ENCODE peak calls at places on chromosomes 16 and 17, in seven cellular contexts. V is SW480, S is AML-193, X is neuronal stem cell, L is H54, E is HTR-8/SVneo, A is ureter. N is an unnamed sample.

GRCh38 chr16:49183911-49184310 is 97.7 kb downstream of the CBLN1 start:
- DNase-seq in V (peak; percentile 9), S (peak; percentile 3), X (peak; percentile 15), L (peak; percentile 23), E (no peak), A (no peak), N (no peak)

GRCh38 chr16:1960665-1961630 is 1.6 kb downstream of the NDUFB10 start:
- DNase-seq in V (peak; percentile 72), S (no peak), X (no peak), L (no peak), E (no peak), A (no peak), N (no peak)

GRCh38 chr17:80854220-80854619 is 137.4 kb upstream of the CHMP6 start:
- DNase-seq in V (no peak), S (no peak), X (no peak), L (no peak), E (no peak), A (no peak), N (no peak)

GRCh38 chr16:49101997-49102396 is 179.6 kb downstream of the CBLN1 start:
- DNase-seq in V (no peak), S (no peak), X (no peak), L (no peak), E (no peak), A (no peak), N (no peak)

GRCh38 chr17:82605939-82606600 is 42.2 kb downstream of the WDR45B start:
- DNase-seq in V (no peak), S (no peak), X (no peak), L (no peak), E (no peak), A (no peak), N (no peak)

GRCh38 chr17:76132574-76133338 is 8.3 kb downstream of the FOXJ1 start:
- DNase-seq in V (peak; percentile 93), S (no peak), X (no peak), L (no peak), E (no peak), A (peak; percentile 92), N (peak; percentile 11)

GRCh38 chr16:63617047-63617989 is 1504.5 kb downstream of the CDH11 start:
- DNase-seq in V (no peak), S (no peak), X (no peak), L (no peak), E (no peak), A (no peak), N (no peak)

GRCh38 chr17:79592198-79592597 is 18.7 kb downstream of the RBFOX3 start:
- DNase-seq in V (no peak), S (no peak), X (no peak), L (no peak), E (no peak), A (no peak), N (no peak)

GRCh38 chr16:57130950-57131321 is 38.6 kb downstream of the CPNE2 start:
- DNase-seq in V (no peak), S (no peak), X (no peak), L (no peak), E (no peak), A (no peak), N (no peak)

GRCh38 chr17:36496018-36496789 is 9.7 kb downstream of the ZNHIT3 start:
- DNase-seq in V (no peak), S (no peak), X (peak; percentile 37), L (no peak), E (no peak), A (no peak), N (no peak)

GRCh38 chr17:78745407-78746088 is 36.5 kb downstream of the CYTH1 start:
- DNase-seq in V (peak; percentile 39), S (peak; percentile 76), X (peak; percentile 33), L (no peak), E (peak; percentile 42), A (no peak), N (no peak)

N was measured in 8988T.